ENCODE peak calls at places on chromosomes 2 and 18, in four cellular contexts. S is trophoblast cell, Z is mesenchymal stem cell, E is neuronal stem cell. V is an unnamed sample.

GRCh38 chr18:48841381-48842258 is 109.1 kb downstream of the SMAD7 start:
- DNase-seq in E (no peak), Z (peak), S (peak), V (peak)

GRCh38 chr2:64517511-64517884 is 6.6 kb upstream of the AFTPH start:
- DNase-seq in S (no peak), Z (no peak), E (no peak), V (no peak)

GRCh38 chr18:62521588-62521987 is 1.2 kb upstream of the ZCCHC2 start:
- DNase-seq in Z (peak), E (no peak), S (peak), V (no peak)

GRCh38 chr2:74080346-74080745 is 67.4 kb downstream of the BOLA3 start:
- DNase-seq in S (no peak), Z (no peak), E (no peak), V (no peak)

GRCh38 chr2:236769981-236770671 is 200.5 kb downstream of the ACKR3 start:
- DNase-seq in S (peak), Z (peak), E (no peak), V (peak)

GRCh38 chr2:25301453-25302352 is 40.0 kb downstream of the DNMT3A start:
- DNase-seq in E (no peak), S (peak), Z (peak), V (peak)

GRCh38 chr2:157785200-157785599 is 90.9 kb downstream of the ACVR1 start:
- DNase-seq in S (no peak), Z (peak), E (no peak), V (peak)

GRCh38 chr2:36193680-36194079 is 161.9 kb upstream of the CRIM1 start:
- DNase-seq in S (no peak), E (no peak), Z (no peak), V (no peak)

GRCh38 chr2:85549826-85550225 is 10.9 kb downstream of the MAT2A start:
- DNase-seq in E (no peak), S (peak), Z (peak), V (peak)

GRCh38 chr2:71605173-71605641 is 151.8 kb downstream of the DYSF start:
- DNase-seq in Z (no peak), E (no peak), S (no peak), V (no peak)
- H2BK5ac ChIP-seq in Z (no peak), E (no peak), S (no peak), V (no peak)

GRCh38 chr2:98454073-98454472 is 9.4 kb downstream of the INPP4A start:
- DNase-seq in S (no peak), Z (peak), E (no peak), V (no peak)
- H3K4ac ChIP-seq in S (no peak), Z (no peak), E (no peak), V (no peak)

GRCh38 chr2:127455566-127456493 is 37.6 kb downstream of the PROC start:
- DNase-seq in E (no peak), Z (no peak), S (peak), V (no peak)

GRCh38 chr2:127453392-127454171 is 35.4 kb downstream of the PROC start:
- DNase-seq in Z (peak), E (no peak), S (no peak), V (no peak)

GRCh38 chr2:127453013-127453391 is 34.8 kb downstream of the PROC start:
- DNase-seq in Z (no peak), E (no peak), S (no peak), V (no peak)

GRCh38 chr2:127454595-127455565 is 36.7 kb downstream of the PROC start:
- DNase-seq in S (no peak), Z (peak), E (no peak), V (no peak)

DNA sequence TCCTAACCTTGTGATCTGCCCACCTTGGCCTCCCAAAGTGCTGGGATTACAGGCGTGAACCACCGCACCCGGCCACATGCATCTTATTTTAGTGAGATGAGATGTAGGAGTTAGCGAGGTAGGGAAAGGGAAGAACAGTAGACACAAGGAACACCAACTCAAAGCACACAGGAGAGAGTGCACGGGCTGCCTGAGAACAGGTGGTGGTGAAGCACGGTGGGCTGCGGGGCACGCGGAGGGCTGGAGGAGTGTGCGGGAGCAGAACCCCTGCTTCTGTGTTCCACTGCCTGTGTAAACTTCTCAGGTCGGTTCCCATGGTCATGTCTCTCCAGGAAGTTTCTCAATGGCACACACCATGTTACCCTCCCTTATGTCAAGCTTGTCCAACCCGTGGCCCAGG is 38.7 kb downstream of the PROC start:
- DNase-seq in S (no peak), E (no peak), Z (no peak), V (no peak)
- H2BK5ac ChIP-seq in S (no peak), E (no peak), Z (no peak), V (no peak)

GRCh38 chr2:202035089-202035940 is 1.7 kb downstream of the FZD7 start:
- DNase-seq in S (peak), Z (peak), E (peak), V (peak)

GRCh38 chr2:202032841-202033316 is 776 bp upstream of the FZD7 start:
- DNase-seq in S (peak), E (peak), Z (peak), V (peak)

GRCh38 chr2:202035941-202036372 is 2.3 kb downstream of the FZD7 start:
- DNase-seq in E (peak), Z (no peak), S (no peak), V (peak)

GRCh38 chr2:202033317-202034248 is at the start of gene FZD7:
- DNase-seq in Z (peak), E (peak), S (peak), V (peak)

GRCh38 chr2:202034249-202035088 is 814 bp downstream of the FZD7 start:
- DNase-seq in E (no peak), Z (peak), S (peak), V (no peak)
- H3K4ac ChIP-seq in E (peak), Z (no peak), S (no peak), V (peak)

DNA sequence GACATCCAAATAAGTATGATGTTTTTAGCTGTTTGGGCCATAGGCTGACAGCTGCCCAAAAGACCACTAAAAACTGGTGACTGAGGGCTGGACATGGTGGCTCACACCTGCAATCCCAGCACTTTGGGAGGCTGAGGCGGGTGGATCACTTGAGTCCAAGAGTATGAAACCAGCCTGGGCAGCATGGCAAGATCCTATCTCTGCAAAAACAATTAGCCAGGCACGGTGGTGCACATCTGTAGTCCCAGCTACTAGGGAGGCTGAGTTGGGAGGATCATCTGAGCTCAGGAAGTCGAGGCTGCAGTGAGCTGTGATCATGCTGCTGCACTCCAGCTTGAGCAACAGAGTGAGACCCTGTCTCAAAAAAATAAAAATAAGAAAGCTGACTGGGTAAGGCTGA is 511.5 kb upstream of the RAB6C start:
- DNase-seq in E (no peak), S (no peak), Z (no peak), V (no peak)
- H2BK5ac ChIP-seq in E (no peak), S (no peak), Z (no peak), V (no peak)

V was measured in IMR-90.